ENCODE peak calls at places on chromosomes 13 and 19, in four cellular contexts. Z, C, J and T are unnamed samples.

GRCh38 chr19:2477732-2478191 is 1.8 kb downstream of the GADD45B start:
- DNase-seq in Z (peak; percentile 27), C (no peak), J (peak; percentile 70), T (peak; percentile 46)

GRCh38 chr19:14089662-14090508 is 666 bp downstream of the SAMD1 start:
- DNase-seq in Z (peak; percentile 44), C (peak; percentile 62), J (peak; percentile 68), T (peak; percentile 61)

GRCh38 chr19:40762754-40763153 is 11.8 kb downstream of the SNRPA start:
- DNase-seq in Z (no peak), C (no peak), J (no peak), T (no peak)

GRCh38 chr13:84296386-84296785 is 414.1 kb upstream of the SLITRK1 start:
- DNase-seq in Z (no peak), C (no peak), J (no peak), T (no peak)

GRCh38 chr19:35223084-35223790 is 5.3 kb downstream of the FAM187B start:
- DNase-seq in Z (no peak), C (no peak), J (no peak), T (no peak)

GRCh38 chr13:52447354-52447753 is 3.1 kb downstream of the VPS36 start:
- DNase-seq in Z (no peak), C (no peak), J (no peak), T (no peak)

GRCh38 chr13:102597029-102598015 is 536 bp downstream of the TPP2 start:
- DNase-seq in Z (no peak), C (no peak), J (peak; percentile 24), T (peak; percentile 24)

GRCh38 chr19:2770055-2771013 is 12.7 kb downstream of the SGTA start:
- DNase-seq in Z (no peak), C (no peak), J (peak; percentile 75), T (no peak)

GRCh38 chr13:108200781-108201398 is 14.4 kb downstream of the LIG4 start:
- DNase-seq in Z (no peak), C (no peak), J (peak; percentile 3), T (no peak)

GRCh38 chr13:63436288-63436687 is 2020.6 kb upstream of the PCDH20 start:
- DNase-seq in Z (no peak), C (no peak), J (no peak), T (no peak)

GRCh38 chr19:55538132-55538531 is 1.2 kb upstream of the SBK2 start:
- DNase-seq in Z (no peak), C (no peak), J (no peak), T (no peak)

GRCh38 chr19:55541091-55541490 is 4.2 kb upstream of the SBK2 start:
- DNase-seq in Z (no peak), C (no peak), J (no peak), T (no peak)

GRCh38 chr19:55537741-55538111 is 793 bp upstream of the SBK2 start:
- DNase-seq in Z (no peak), C (no peak), J (no peak), T (no peak)

GRCh38 chr19:55540619-55541018 is 3.7 kb upstream of the SBK2 start:
- DNase-seq in Z (no peak), C (no peak), J (no peak), T (no peak)

DNA sequence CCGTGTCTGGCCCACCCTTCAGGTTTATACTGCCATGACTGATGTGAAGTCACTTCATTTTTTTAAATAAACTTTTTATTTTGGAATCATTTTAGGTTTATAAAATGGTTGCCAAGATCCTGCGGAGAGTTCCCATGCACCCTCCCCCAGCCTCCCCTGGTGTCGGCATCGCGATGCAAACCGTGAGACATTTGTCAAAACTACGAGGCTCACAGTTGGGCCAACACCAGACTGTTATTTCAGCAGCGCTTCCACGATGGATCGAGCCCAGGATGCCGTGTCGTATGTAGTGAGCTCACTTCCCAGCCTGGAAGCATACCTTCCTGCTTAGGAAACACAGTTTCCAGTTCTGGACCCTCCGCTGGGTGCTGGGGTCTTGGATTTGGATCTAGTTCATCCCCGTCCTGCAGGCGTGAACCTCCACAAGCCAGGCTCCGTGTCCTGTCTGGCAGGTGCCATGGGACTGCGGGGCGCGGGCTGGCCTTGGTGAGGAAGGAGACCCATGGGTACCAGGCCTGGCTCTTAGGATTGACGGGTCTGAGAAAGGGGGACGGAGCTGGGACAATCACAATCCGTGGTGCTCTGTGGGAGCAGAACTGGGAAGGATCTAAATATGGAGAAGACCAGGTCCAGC is 2.3 kb upstream of the SBK2 start:
- DNase-seq in Z (no peak), C (no peak), J (no peak), T (no peak)
- H3K4me3 ChIP-seq in Z (no peak overlapping the region), C (no peak overlapping the region), J (no peak overlapping the region), T (no peak overlapping the region)

DNA sequence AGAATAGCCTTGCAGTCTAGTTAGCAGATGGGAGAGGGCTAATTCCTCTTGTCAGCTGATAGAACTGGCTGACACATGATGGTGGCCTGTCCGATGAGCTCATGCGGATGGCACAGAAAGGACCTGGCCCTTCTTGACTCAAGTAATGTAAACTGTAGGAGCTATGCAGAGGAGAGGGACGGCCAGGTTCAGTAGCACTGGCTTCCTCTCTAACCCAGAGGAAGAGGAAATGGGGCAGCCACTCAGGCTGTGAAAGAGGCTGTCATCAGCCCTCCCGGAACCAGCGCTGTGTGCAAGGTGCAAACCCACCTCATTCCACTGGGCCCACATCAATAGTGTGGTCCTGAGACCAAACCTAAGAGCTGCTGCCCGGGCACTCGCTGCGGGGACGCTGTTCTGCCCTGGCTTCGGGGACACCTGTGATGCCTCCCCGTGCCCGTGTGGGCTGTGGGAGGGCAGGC is 30.7 kb upstream of the USE1 start:
- DNase-seq in Z (peak; percentile 41), C (no peak), J (no peak), T (no peak)
- H3K4me3 ChIP-seq in Z (peak overlapping the region; percentile 70), C (no peak overlapping the region), J (no peak overlapping the region), T (no peak overlapping the region)

GRCh38 chr19:46056536-46056935 is 15.7 kb upstream of the IGFL4 start:
- DNase-seq in Z (no peak), C (no peak), J (no peak), T (no peak)
- H3K4me3 ChIP-seq in Z (no peak overlapping the region), C (no peak overlapping the region), J (no peak overlapping the region), T (no peak overlapping the region)

GRCh38 chr19:16949496-16950023 is 60.8 kb downstream of the F2RL3 start:
- DNase-seq in Z (no peak), C (no peak), J (no peak), T (no peak)
- H3K4me3 ChIP-seq in Z (no peak overlapping the region), C (no peak overlapping the region), J (no peak overlapping the region), T (no peak overlapping the region)

DNA sequence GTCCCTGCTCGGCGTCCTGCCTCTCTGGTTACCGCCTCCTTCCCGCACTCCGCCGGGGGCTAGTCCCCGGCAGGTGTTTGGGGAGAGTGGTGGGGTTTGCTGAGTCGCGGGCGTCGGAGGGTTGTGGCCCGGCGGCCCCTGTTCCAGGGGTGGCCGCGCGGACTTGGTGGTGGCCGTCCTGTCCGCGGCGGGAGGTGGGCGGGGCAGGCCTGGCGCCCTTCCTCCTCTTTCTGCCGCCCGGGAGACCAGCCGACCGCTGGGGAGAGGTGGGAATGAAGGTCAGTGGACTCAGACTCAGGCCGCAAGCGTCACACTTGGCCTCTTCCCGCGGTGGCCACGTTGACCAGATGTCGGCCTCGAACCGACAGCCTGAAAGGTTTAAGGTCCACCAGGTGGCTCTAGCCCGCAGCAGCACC is 61.8 kb downstream of the ZNF723 start:
- DNase-seq in Z (no peak), C (no peak), J (no peak), T (no peak)
- H3K4me3 ChIP-seq in Z (no peak overlapping the region), C (no peak overlapping the region), J (no peak overlapping the region), T (no peak overlapping the region)

GRCh38 chr13:20566917-20567755 is at the start of gene IFT88:
- DNase-seq in Z (peak; percentile 74), C (peak; percentile 89), J (peak; percentile 93), T (peak; percentile 93)
- H3K4me3 ChIP-seq in Z (peak within 1 kb of the TSS; percentile 78), C (peak within 1 kb of the TSS; percentile 59), J (peak within 1 kb of the TSS; percentile 80), T (peak within 1 kb of the TSS; percentile 44)

DNA sequence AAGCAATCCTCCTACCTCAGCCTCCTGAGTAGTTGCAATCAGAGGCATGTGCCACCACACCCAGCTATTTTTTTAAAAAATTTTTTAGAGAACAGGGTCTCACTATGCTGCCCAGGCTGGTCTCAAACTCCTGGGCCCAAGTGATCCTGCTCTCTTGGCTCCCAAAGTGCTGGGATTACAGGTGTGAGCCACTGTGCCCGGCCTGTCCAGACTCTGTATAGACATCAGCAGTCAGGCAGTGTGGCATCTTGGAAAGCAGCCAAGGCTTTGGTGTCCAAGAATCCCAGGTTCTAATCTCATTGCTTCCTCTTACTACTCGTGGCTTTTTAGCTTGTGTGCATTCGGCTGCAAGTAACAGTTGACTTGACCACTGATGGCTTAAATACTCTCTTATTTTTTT is 43.4 kb downstream of the BICRA start:
- DNase-seq in Z (no peak), C (no peak), J (no peak), T (no peak)
- H3K4me3 ChIP-seq in Z (no peak overlapping the region), C (no peak overlapping the region), J (no peak overlapping the region), T (no peak overlapping the region)

GRCh38 chr19:37877147-37877546 is 29.2 kb downstream of the WDR87 start:
- DNase-seq in Z (no peak), C (no peak), J (no peak), T (no peak)
- H3K4me3 ChIP-seq in Z (no peak overlapping the region), C (no peak overlapping the region), J (no peak overlapping the region), T (no peak overlapping the region)

GRCh38 chr19:42282036-42282762 is 13.1 kb downstream of the CIC start:
- DNase-seq in Z (no peak), C (no peak), J (no peak), T (no peak)
- H3K4me3 ChIP-seq in Z (peak overlapping the region; percentile 11), C (no peak overlapping the region), J (no peak overlapping the region), T (no peak overlapping the region)